ENCODE peak calls at places on chromosomes 5 and 9, in ten cellular contexts. One of them, this sample, is unnamed. For H3K4me1, the result is how much of the 10 kb centered on the place peaks cover.

GRCh38 chr5:179912386-179912785 is 4.7 kb upstream of the TBC1D9B start:
- DNase-seq in cardiac muscle cell: no peak
- DNase-seq in GM23338: no peak
- DNase-seq in psoas muscle: no peak
- DNase-seq in body of pancreas: no peak
- DNase-seq in uterus: no peak
- DNase-seq in A549: no peak
- DNase-seq in heart right ventricle: no peak
- DNase-seq in gastrocnemius medialis: peak
- DNase-seq in neural progenitor cell: no peak
- DNase-seq in this sample: no peak

GRCh38 chr5:173165193-173165988 is 21.1 kb downstream of the BNIP1 start:
- DNase-seq in GM23338: no peak
- DNase-seq in uterus: no peak
- DNase-seq in cardiac muscle cell: peak
- DNase-seq in A549: no peak
- DNase-seq in gastrocnemius medialis: peak
- DNase-seq in heart right ventricle: peak
- DNase-seq in psoas muscle: no peak
- DNase-seq in neural progenitor cell: no peak
- DNase-seq in body of pancreas: no peak
- DNase-seq in this sample: no peak

GRCh38 chr9:87405677-87406544 is 91.8 kb upstream of the DAPK1 start:
- DNase-seq in gastrocnemius medialis: peak
- DNase-seq in GM23338: no peak
- DNase-seq in cardiac muscle cell: no peak
- DNase-seq in body of pancreas: peak
- DNase-seq in uterus: peak
- DNase-seq in A549: no peak
- DNase-seq in psoas muscle: peak
- DNase-seq in heart right ventricle: no peak
- DNase-seq in neural progenitor cell: no peak
- DNase-seq in this sample: peak

GRCh38 chr5:84403773-84404172 is 19.1 kb upstream of the EDIL3 start:
- DNase-seq in A549: no peak
- DNase-seq in neural progenitor cell: no peak
- DNase-seq in cardiac muscle cell: no peak
- DNase-seq in GM23338: no peak
- DNase-seq in heart right ventricle: no peak
- DNase-seq in gastrocnemius medialis: no peak
- DNase-seq in uterus: no peak
- DNase-seq in body of pancreas: no peak
- DNase-seq in psoas muscle: no peak
- DNase-seq in this sample: no peak

GRCh38 chr5:55601209-55601618 is 66.5 kb upstream of the PLPP1 start:
- DNase-seq in A549: peak
- DNase-seq in heart right ventricle: peak
- DNase-seq in neural progenitor cell: peak
- DNase-seq in gastrocnemius medialis: peak
- DNase-seq in GM23338: no peak
- DNase-seq in body of pancreas: peak
- DNase-seq in uterus: peak
- DNase-seq in psoas muscle: peak
- DNase-seq in cardiac muscle cell: peak
- DNase-seq in this sample: peak

GRCh38 chr5:109900911-109901627 is 211.3 kb downstream of the MAN2A1 start:
- DNase-seq in psoas muscle: no peak
- DNase-seq in gastrocnemius medialis: no peak
- DNase-seq in uterus: no peak
- DNase-seq in cardiac muscle cell: no peak
- DNase-seq in heart right ventricle: no peak
- DNase-seq in GM23338: no peak
- DNase-seq in neural progenitor cell: no peak
- DNase-seq in A549: no peak
- DNase-seq in body of pancreas: no peak
- DNase-seq in this sample: no peak

GRCh38 chr9:133403766-133404439 is 13.9 kb downstream of the REXO4 start:
- DNase-seq in body of pancreas: peak
- DNase-seq in neural progenitor cell: peak
- DNase-seq in psoas muscle: no peak
- DNase-seq in uterus: no peak
- DNase-seq in heart right ventricle: no peak
- DNase-seq in A549: peak
- DNase-seq in gastrocnemius medialis: no peak
- DNase-seq in cardiac muscle cell: no peak
- DNase-seq in GM23338: peak
- DNase-seq in this sample: peak

GRCh38 chr5:35087971-35088370 is 40.2 kb upstream of the AGXT2 start:
- DNase-seq in body of pancreas: no peak
- DNase-seq in GM23338: no peak
- DNase-seq in A549: no peak
- DNase-seq in uterus: no peak
- DNase-seq in gastrocnemius medialis: no peak
- DNase-seq in neural progenitor cell: no peak
- DNase-seq in cardiac muscle cell: no peak
- DNase-seq in psoas muscle: no peak
- DNase-seq in heart right ventricle: no peak
- DNase-seq in this sample: no peak

GRCh38 chr5:135013947-135014570 is 20.0 kb downstream of the PITX1 start:
- DNase-seq in cardiac muscle cell: no peak
- DNase-seq in body of pancreas: peak
- DNase-seq in A549: no peak
- DNase-seq in heart right ventricle: no peak
- DNase-seq in neural progenitor cell: no peak
- DNase-seq in psoas muscle: no peak
- DNase-seq in gastrocnemius medialis: no peak
- DNase-seq in uterus: no peak
- DNase-seq in GM23338: no peak
- DNase-seq in this sample: no peak

GRCh38 chr9:122567901-122568300 is 15.0 kb downstream of the OR1N2 start:
- DNase-seq in cardiac muscle cell: no peak
- DNase-seq in neural progenitor cell: no peak
- DNase-seq in GM23338: no peak
- DNase-seq in psoas muscle: no peak
- DNase-seq in A549: no peak
- DNase-seq in body of pancreas: no peak
- DNase-seq in uterus: no peak
- DNase-seq in heart right ventricle: no peak
- DNase-seq in gastrocnemius medialis: no peak
- DNase-seq in this sample: no peak

GRCh38 chr5:106822851-106823250 is 847.9 kb downstream of the EFNA5 start:
- DNase-seq in neural progenitor cell: no peak
- DNase-seq in psoas muscle: no peak
- DNase-seq in GM23338: no peak
- DNase-seq in gastrocnemius medialis: no peak
- DNase-seq in heart right ventricle: no peak
- DNase-seq in cardiac muscle cell: no peak
- DNase-seq in body of pancreas: no peak
- DNase-seq in A549: no peak
- DNase-seq in uterus: no peak
- DNase-seq in this sample: no peak

DNA sequence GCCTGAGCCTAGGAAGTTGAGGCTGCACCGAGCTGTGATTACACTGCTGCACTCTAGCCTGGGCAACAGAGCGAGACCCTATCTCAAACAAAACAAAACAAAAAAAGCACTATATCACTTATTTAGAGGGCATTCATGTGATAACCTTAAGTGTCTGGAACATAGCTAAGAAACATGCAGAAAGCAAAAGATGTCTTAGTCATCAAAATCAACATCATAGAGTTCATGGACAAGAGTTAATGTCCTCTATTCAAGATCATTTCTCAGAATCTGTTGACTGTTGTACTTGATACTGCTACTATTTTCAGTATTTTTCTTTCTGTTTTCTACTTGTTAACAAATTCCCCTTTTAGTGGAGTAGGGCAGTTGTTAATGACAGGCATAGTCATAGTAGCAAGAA is 25.4 kb downstream of the FSD1L start:
- DNase-seq in uterus: no peak
- DNase-seq in cardiac muscle cell: no peak
- DNase-seq in GM23338: no peak
- DNase-seq in neural progenitor cell: no peak
- DNase-seq in heart right ventricle: no peak
- DNase-seq in gastrocnemius medialis: no peak
- DNase-seq in body of pancreas: no peak
- DNase-seq in A549: no peak
- DNase-seq in psoas muscle: no peak
- DNase-seq in this sample: no peak
- H3K4me1 ChIP-seq in uterus: under half
- H3K4me1 ChIP-seq in cardiac muscle cell: under half
- H3K4me1 ChIP-seq in GM23338: under half
- H3K4me1 ChIP-seq in neural progenitor cell: under half
- H3K4me1 ChIP-seq in heart right ventricle: under half
- H3K4me1 ChIP-seq in gastrocnemius medialis: under half
- H3K4me1 ChIP-seq in body of pancreas: under half
- H3K4me1 ChIP-seq in A549: under half
- H3K4me1 ChIP-seq in psoas muscle: under half
- H3K4me1 ChIP-seq in this sample: under half

DNA sequence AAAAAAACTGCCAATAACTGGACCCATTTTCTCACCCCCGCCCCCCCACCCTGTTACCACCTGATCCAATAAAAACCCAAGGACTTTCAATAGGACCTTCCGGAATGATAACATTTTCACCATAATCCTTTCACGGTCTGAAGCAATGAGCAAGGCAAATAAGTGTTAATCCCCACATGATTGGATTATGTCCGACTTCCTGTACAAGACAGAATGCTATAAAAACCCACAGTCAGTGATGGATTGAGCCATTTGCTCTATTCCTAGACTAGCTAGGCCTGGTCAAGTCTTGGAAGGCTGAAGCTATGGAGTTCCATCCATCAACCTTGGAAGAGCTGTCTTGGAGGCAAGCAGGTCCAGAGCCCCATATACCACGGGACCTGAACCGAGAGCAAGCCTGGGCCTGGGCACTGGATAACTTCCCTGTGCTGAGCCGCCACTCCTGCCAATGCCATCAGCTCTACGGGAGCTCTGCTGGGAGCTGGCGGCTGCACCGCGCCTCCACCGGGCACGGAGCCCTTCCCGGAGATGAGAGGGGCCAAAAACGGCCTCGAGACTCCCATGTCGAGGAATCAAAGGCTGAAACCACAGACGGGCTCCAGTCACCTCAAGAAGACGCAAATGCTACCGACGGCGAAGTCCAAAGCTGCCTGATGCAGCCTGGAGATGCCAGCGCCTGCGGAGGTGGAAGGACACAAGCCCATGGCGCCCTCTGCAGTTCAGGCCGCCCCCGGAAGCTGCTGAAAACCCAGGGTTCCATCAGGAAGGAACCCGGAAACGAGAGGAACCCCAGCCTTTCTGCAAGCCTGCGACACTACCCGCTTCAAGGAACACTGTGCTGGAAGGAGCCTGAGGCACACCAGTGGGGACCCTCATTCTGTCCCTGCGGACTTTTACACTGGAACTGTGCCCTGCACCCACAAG is 69.2 kb downstream of the ANXA2R start:
- DNase-seq in body of pancreas: no peak
- DNase-seq in neural progenitor cell: peak
- DNase-seq in uterus: no peak
- DNase-seq in cardiac muscle cell: no peak
- DNase-seq in psoas muscle: no peak
- DNase-seq in gastrocnemius medialis: no peak
- DNase-seq in A549: no peak
- DNase-seq in heart right ventricle: no peak
- DNase-seq in GM23338: peak
- DNase-seq in this sample: no peak
- TF ChIP-seq CTCF in body of pancreas: no peak
- TF ChIP-seq CTCF in neural progenitor cell: peak
- TF ChIP-seq CTCF in uterus: no peak
- TF ChIP-seq CTCF in cardiac muscle cell: peak
- TF ChIP-seq CTCF in psoas muscle: peak
- TF ChIP-seq CTCF in gastrocnemius medialis: no peak
- TF ChIP-seq CTCF in A549: peak
- TF ChIP-seq CTCF in heart right ventricle: peak
- TF ChIP-seq CTCF in GM23338: peak
- TF ChIP-seq CTCF in this sample: no peak

DNA sequence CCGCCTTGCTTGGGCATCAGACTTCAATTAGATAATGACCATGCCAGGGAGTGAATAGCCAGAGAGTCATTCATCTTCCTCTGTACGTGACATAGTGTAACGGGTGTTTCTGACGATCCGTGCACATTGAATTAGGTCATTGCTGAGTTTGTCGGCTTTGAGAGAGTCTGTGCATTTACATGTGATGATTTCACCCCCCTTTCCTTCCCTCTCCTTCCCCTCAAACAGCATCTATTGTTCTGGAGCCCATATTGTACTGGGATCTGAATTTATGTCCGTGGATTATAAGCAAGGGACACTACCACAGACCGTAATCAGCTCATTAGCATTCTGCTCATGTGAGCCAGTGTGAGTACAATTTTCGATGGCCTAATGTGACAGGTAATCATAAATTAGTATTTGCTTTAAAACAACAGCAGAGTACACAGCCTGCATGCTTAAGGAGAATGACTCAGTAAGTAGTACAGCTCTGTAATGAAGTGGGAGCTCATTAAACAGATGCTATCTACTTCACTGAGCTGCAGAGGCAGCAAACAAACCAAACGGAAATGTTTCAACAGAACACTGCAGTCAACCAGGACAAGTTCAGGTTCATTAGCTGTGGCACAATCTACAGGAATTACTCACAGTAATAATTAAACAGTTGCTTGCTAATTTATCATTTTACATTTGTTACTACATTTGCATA is 302.1 kb downstream of the CSNK1G3 start:
- DNase-seq in neural progenitor cell: no peak
- DNase-seq in psoas muscle: no peak
- DNase-seq in uterus: no peak
- DNase-seq in A549: no peak
- DNase-seq in GM23338: no peak
- DNase-seq in body of pancreas: no peak
- DNase-seq in heart right ventricle: no peak
- DNase-seq in cardiac muscle cell: peak
- DNase-seq in gastrocnemius medialis: no peak
- DNase-seq in this sample: no peak
- H3K4me3 ChIP-seq in neural progenitor cell: no peak
- H3K4me3 ChIP-seq in psoas muscle: no peak
- H3K4me3 ChIP-seq in uterus: no peak
- H3K4me3 ChIP-seq in A549: no peak
- H3K4me3 ChIP-seq in GM23338: no peak
- H3K4me3 ChIP-seq in body of pancreas: no peak
- H3K4me3 ChIP-seq in heart right ventricle: no peak
- H3K4me3 ChIP-seq in cardiac muscle cell: no peak
- H3K4me3 ChIP-seq in gastrocnemius medialis: no peak
- H3K4me3 ChIP-seq in this sample: no peak

DNA sequence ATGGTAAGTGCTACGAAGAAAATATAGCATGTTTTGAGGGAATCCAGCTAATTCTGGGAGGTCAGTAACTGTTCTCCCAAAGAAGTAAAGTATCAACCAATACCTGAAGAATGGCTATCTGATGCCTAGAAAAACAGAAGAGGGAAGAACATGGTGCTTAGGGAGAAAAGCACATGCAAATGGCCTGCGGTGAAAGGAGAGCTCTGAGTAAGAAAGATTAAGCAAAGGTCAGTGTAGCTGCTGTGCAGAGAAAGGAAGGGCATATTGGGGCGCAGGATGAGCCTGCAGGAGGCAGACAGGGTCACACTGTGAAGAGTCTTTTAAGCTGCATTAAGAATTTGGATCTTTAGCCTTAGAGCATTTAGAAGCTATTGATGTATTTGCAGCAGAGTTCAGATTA is 11.0 kb downstream of the ADRB2 start:
- DNase-seq in psoas muscle: no peak
- DNase-seq in heart right ventricle: no peak
- DNase-seq in GM23338: no peak
- DNase-seq in A549: no peak
- DNase-seq in uterus: no peak
- DNase-seq in cardiac muscle cell: no peak
- DNase-seq in body of pancreas: no peak
- DNase-seq in neural progenitor cell: no peak
- DNase-seq in gastrocnemius medialis: no peak
- DNase-seq in this sample: no peak
- H3K4me1 ChIP-seq in psoas muscle: half or more
- H3K4me1 ChIP-seq in heart right ventricle: under half
- H3K4me1 ChIP-seq in GM23338: under half
- H3K4me1 ChIP-seq in A549: under half
- H3K4me1 ChIP-seq in uterus: under half
- H3K4me1 ChIP-seq in cardiac muscle cell: under half
- H3K4me1 ChIP-seq in body of pancreas: under half
- H3K4me1 ChIP-seq in neural progenitor cell: under half
- H3K4me1 ChIP-seq in gastrocnemius medialis: half or more
- H3K4me1 ChIP-seq in this sample: under half